ENCODE peak calls at places on chromosomes 6 and 20, in eight cellular contexts. One of them, this sample, is unnamed.

GRCh38 chr6:35385457-35386202 is 43.3 kb downstream of the PPARD start:
- DNase-seq in MM.1S: no peak
- DNase-seq in PC-3: no peak
- DNase-seq in HCT116: no peak
- DNase-seq in hepatocyte: peak; percentile 38
- DNase-seq in SK-N-SH: no peak
- DNase-seq in neural progenitor cell: no peak
- DNase-seq in GM23338: no peak
- DNase-seq in this sample: peak; percentile 73

GRCh38 chr20:6886065-6886729 is 118.7 kb downstream of the BMP2 start:
- DNase-seq in MM.1S: no peak
- DNase-seq in PC-3: no peak
- DNase-seq in HCT116: no peak
- DNase-seq in hepatocyte: no peak
- DNase-seq in SK-N-SH: no peak
- DNase-seq in neural progenitor cell: peak; percentile 79
- DNase-seq in GM23338: peak; percentile 24
- DNase-seq in this sample: no peak

GRCh38 chr6:110158479-110158878 is 21.0 kb downstream of the WASF1 start:
- DNase-seq in MM.1S: no peak
- DNase-seq in PC-3: no peak
- DNase-seq in HCT116: no peak
- DNase-seq in hepatocyte: no peak
- DNase-seq in SK-N-SH: no peak
- DNase-seq in neural progenitor cell: no peak
- DNase-seq in GM23338: no peak
- DNase-seq in this sample: no peak

GRCh38 chr6:10837692-10837996 is 695 bp downstream of the MAK start:
- DNase-seq in MM.1S: no peak
- DNase-seq in PC-3: peak; percentile 6
- DNase-seq in HCT116: no peak
- DNase-seq in hepatocyte: peak; percentile 21
- DNase-seq in SK-N-SH: no peak
- DNase-seq in neural progenitor cell: peak; percentile 71
- DNase-seq in GM23338: no peak
- DNase-seq in this sample: peak; percentile 46

GRCh38 chr20:16661738-16662137 is 68.1 kb upstream of the SNRPB2 start:
- DNase-seq in MM.1S: no peak
- DNase-seq in PC-3: no peak
- DNase-seq in HCT116: no peak
- DNase-seq in hepatocyte: no peak
- DNase-seq in SK-N-SH: no peak
- DNase-seq in neural progenitor cell: no peak
- DNase-seq in GM23338: no peak
- DNase-seq in this sample: peak; percentile 3

GRCh38 chr6:49550413-49551125 is at the start of gene C6orf141:
- DNase-seq in MM.1S: peak; percentile 61
- DNase-seq in PC-3: peak; percentile 94
- DNase-seq in HCT116: peak; percentile 70
- DNase-seq in hepatocyte: peak; percentile 64
- DNase-seq in SK-N-SH: peak; percentile 11
- DNase-seq in neural progenitor cell: peak; percentile 91
- DNase-seq in GM23338: peak; percentile 88
- DNase-seq in this sample: peak; percentile 12

GRCh38 chr20:21557246-21557982 is 43.5 kb upstream of the NKX2-2 start:
- DNase-seq in MM.1S: no peak
- DNase-seq in PC-3: no peak
- DNase-seq in HCT116: no peak
- DNase-seq in hepatocyte: no peak
- DNase-seq in SK-N-SH: no peak
- DNase-seq in neural progenitor cell: no peak
- DNase-seq in GM23338: no peak
- DNase-seq in this sample: no peak

GRCh38 chr6:154578004-154578559 is 67.6 kb upstream of the CNKSR3 start:
- DNase-seq in MM.1S: no peak
- DNase-seq in PC-3: no peak
- DNase-seq in HCT116: no peak
- DNase-seq in hepatocyte: no peak
- DNase-seq in SK-N-SH: no peak
- DNase-seq in neural progenitor cell: no peak
- DNase-seq in GM23338: no peak
- DNase-seq in this sample: no peak

GRCh38 chr6:159301277-159301676 is 132.1 kb downstream of the FNDC1 start:
- DNase-seq in MM.1S: no peak
- DNase-seq in PC-3: no peak
- DNase-seq in HCT116: no peak
- DNase-seq in hepatocyte: no peak
- DNase-seq in SK-N-SH: no peak
- DNase-seq in neural progenitor cell: no peak
- DNase-seq in GM23338: no peak
- DNase-seq in this sample: no peak

GRCh38 chr6:7111095-7111690 is 3.4 kb downstream of the RREB1 start:
- DNase-seq in MM.1S: no peak
- DNase-seq in PC-3: no peak
- DNase-seq in HCT116: no peak
- DNase-seq in hepatocyte: no peak
- DNase-seq in SK-N-SH: no peak
- DNase-seq in neural progenitor cell: no peak
- DNase-seq in GM23338: no peak
- DNase-seq in this sample: no peak

GRCh38 chr6:41228616-41229015 is 467 bp downstream of the TREML4 start:
- DNase-seq in MM.1S: no peak
- DNase-seq in PC-3: no peak
- DNase-seq in HCT116: no peak
- DNase-seq in hepatocyte: no peak
- DNase-seq in SK-N-SH: no peak
- DNase-seq in neural progenitor cell: peak; percentile 34
- DNase-seq in GM23338: peak; percentile 52
- DNase-seq in this sample: peak; percentile 5

GRCh38 chr20:47667531-47668312 is 117.6 kb downstream of the SULF2 start:
- DNase-seq in MM.1S: no peak
- DNase-seq in PC-3: no peak
- DNase-seq in HCT116: no peak
- DNase-seq in hepatocyte: no peak
- DNase-seq in SK-N-SH: no peak
- DNase-seq in neural progenitor cell: no peak
- DNase-seq in GM23338: no peak
- DNase-seq in this sample: no peak

GRCh38 chr6:63899550-63899949 is 263.9 kb downstream of the PHF3 start:
- DNase-seq in MM.1S: peak; percentile 60
- DNase-seq in PC-3: peak; percentile 67
- DNase-seq in HCT116: no peak
- DNase-seq in hepatocyte: peak; percentile 18
- DNase-seq in SK-N-SH: no peak
- DNase-seq in neural progenitor cell: no peak
- DNase-seq in GM23338: no peak
- DNase-seq in this sample: peak; percentile 83

GRCh38 chr6:34062815-34063214 is 83.1 kb downstream of the GRM4 start:
- DNase-seq in MM.1S: no peak
- DNase-seq in PC-3: no peak
- DNase-seq in HCT116: no peak
- DNase-seq in hepatocyte: no peak
- DNase-seq in SK-N-SH: no peak
- DNase-seq in neural progenitor cell: no peak
- DNase-seq in GM23338: peak; percentile 65
- DNase-seq in this sample: no peak

GRCh38 chr6:20755631-20756030 is 221.4 kb downstream of the CDKAL1 start:
- DNase-seq in MM.1S: no peak
- DNase-seq in PC-3: peak; percentile 79
- DNase-seq in HCT116: no peak
- DNase-seq in hepatocyte: no peak
- DNase-seq in SK-N-SH: no peak
- DNase-seq in neural progenitor cell: no peak
- DNase-seq in GM23338: no peak
- DNase-seq in this sample: peak; percentile 21

GRCh38 chr20:38882600-38882999 is 43.6 kb upstream of the FAM83D start:
- DNase-seq in MM.1S: no peak
- DNase-seq in PC-3: no peak
- DNase-seq in HCT116: no peak
- DNase-seq in hepatocyte: no peak
- DNase-seq in SK-N-SH: no peak
- DNase-seq in neural progenitor cell: no peak
- DNase-seq in GM23338: no peak
- DNase-seq in this sample: no peak

GRCh38 chr20:38883081-38883980 is 42.9 kb upstream of the FAM83D start:
- DNase-seq in MM.1S: no peak
- DNase-seq in PC-3: no peak
- DNase-seq in HCT116: no peak
- DNase-seq in hepatocyte: no peak
- DNase-seq in SK-N-SH: peak; percentile 89
- DNase-seq in neural progenitor cell: no peak
- DNase-seq in GM23338: no peak
- DNase-seq in this sample: peak; percentile 27

GRCh38 chr20:38881806-38882440 is 44.3 kb upstream of the FAM83D start:
- DNase-seq in MM.1S: no peak
- DNase-seq in PC-3: no peak
- DNase-seq in HCT116: no peak
- DNase-seq in hepatocyte: no peak
- DNase-seq in SK-N-SH: no peak
- DNase-seq in neural progenitor cell: no peak
- DNase-seq in GM23338: no peak
- DNase-seq in this sample: no peak

GRCh38 chr20:38878798-38879197 is 47.4 kb upstream of the FAM83D start:
- DNase-seq in MM.1S: no peak
- DNase-seq in PC-3: peak; percentile 28
- DNase-seq in HCT116: no peak
- DNase-seq in hepatocyte: peak; percentile 68
- DNase-seq in SK-N-SH: no peak
- DNase-seq in neural progenitor cell: peak; percentile 79
- DNase-seq in GM23338: peak; percentile 87
- DNase-seq in this sample: peak; percentile 61

GRCh38 chr20:38880952-38881735 is 45.1 kb upstream of the FAM83D start:
- DNase-seq in MM.1S: no peak
- DNase-seq in PC-3: no peak
- DNase-seq in HCT116: no peak
- DNase-seq in hepatocyte: no peak
- DNase-seq in SK-N-SH: no peak
- DNase-seq in neural progenitor cell: no peak
- DNase-seq in GM23338: no peak
- DNase-seq in this sample: no peak
- H3K4me2 ChIP-seq in MM.1S: no peak overlapping the region
- H3K4me2 ChIP-seq in PC-3: no peak overlapping the region
- H3K4me2 ChIP-seq in HCT116: no peak overlapping the region
- H3K4me2 ChIP-seq in hepatocyte: no peak overlapping the region
- H3K4me2 ChIP-seq in SK-N-SH: no peak overlapping the region
- H3K4me2 ChIP-seq in neural progenitor cell: no peak overlapping the region
- H3K4me2 ChIP-seq in GM23338: no peak overlapping the region
- H3K4me2 ChIP-seq in this sample: no peak overlapping the region

GRCh38 chr6:36836091-36836770 is 3.0 kb downstream of the CPNE5 start:
- DNase-seq in MM.1S: no peak
- DNase-seq in PC-3: no peak
- DNase-seq in HCT116: no peak
- DNase-seq in hepatocyte: no peak
- DNase-seq in SK-N-SH: no peak
- DNase-seq in neural progenitor cell: no peak
- DNase-seq in GM23338: no peak
- DNase-seq in this sample: no peak
- H3K4me1 ChIP-seq in MM.1S: no peaks in the 10 kb centered on the region
- H3K4me1 ChIP-seq in PC-3: peaks cover 5% of the 10 kb centered on the region
- H3K4me1 ChIP-seq in HCT116: peaks cover 7% of the 10 kb centered on the region
- H3K4me1 ChIP-seq in hepatocyte: peaks cover 13% of the 10 kb centered on the region
- H3K4me1 ChIP-seq in SK-N-SH: peaks cover 4% of the 10 kb centered on the region
- H3K4me1 ChIP-seq in neural progenitor cell: peaks cover 16% of the 10 kb centered on the region
- H3K4me1 ChIP-seq in GM23338: peaks cover 9% of the 10 kb centered on the region
- H3K4me1 ChIP-seq in this sample: no peaks in the 10 kb centered on the region

DNA sequence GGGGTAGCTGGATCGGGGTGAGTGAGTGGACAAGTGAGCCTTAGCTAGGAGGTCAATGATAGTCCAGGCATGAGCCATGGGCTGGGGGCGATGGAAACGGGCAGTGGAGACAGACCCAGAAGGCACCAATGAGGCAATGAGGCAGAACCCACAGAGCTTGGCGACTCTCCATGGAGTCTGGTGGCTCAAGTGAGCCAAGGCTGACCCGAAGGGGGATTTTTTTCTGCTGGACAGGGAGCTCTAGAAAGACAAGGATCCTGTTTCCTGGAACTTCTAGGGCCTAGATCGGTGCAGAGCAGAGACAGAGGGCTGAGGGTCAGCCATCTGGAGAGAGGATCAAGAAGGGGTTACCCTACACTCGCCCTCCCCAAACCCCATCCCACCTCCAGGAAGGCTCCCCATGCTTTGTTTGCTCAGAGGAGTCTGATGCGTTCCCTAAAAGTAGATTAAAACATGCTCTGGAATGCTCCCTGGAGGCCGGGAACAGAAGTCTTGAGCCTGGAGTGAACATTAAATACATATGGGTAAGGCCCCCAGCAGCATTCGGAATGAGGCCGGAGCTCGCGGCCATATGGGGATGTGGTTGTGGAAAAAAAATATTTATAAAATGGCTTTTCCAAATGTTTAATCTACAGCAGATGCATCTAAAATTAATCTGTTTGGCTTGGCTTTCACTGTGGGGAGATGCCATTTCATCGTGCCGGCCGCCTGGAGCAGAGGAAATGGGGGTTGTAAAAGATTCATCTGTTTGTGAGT is 237.8 kb upstream of the PMEPA1 start:
- DNase-seq in MM.1S: no peak
- DNase-seq in PC-3: no peak
- DNase-seq in HCT116: no peak
- DNase-seq in hepatocyte: no peak
- DNase-seq in SK-N-SH: no peak
- DNase-seq in neural progenitor cell: no peak
- DNase-seq in GM23338: no peak
- DNase-seq in this sample: peak; percentile 92
- TF ChIP-seq EZH2phosphoT487 in MM.1S: no peak
- TF ChIP-seq EZH2phosphoT487 in PC-3: no peak
- TF ChIP-seq EZH2phosphoT487 in HCT116: no peak
- TF ChIP-seq EZH2phosphoT487 in hepatocyte: no peak
- TF ChIP-seq EZH2phosphoT487 in SK-N-SH: no peak
- TF ChIP-seq EZH2phosphoT487 in neural progenitor cell: no peak
- TF ChIP-seq EZH2phosphoT487 in GM23338: no peak
- TF ChIP-seq EZH2phosphoT487 in this sample: peak; percentile 73

GRCh38 chr20:64116016-64116415 is 8.7 kb upstream of the NPBWR2 start:
- DNase-seq in MM.1S: no peak
- DNase-seq in PC-3: no peak
- DNase-seq in HCT116: no peak
- DNase-seq in hepatocyte: no peak
- DNase-seq in SK-N-SH: no peak
- DNase-seq in neural progenitor cell: no peak
- DNase-seq in GM23338: peak; percentile 0
- DNase-seq in this sample: no peak

GRCh38 chr20:64116541-64117423 is 9.4 kb upstream of the NPBWR2 start:
- DNase-seq in MM.1S: no peak
- DNase-seq in PC-3: no peak
- DNase-seq in HCT116: no peak
- DNase-seq in hepatocyte: no peak
- DNase-seq in SK-N-SH: peak; percentile 20
- DNase-seq in neural progenitor cell: no peak
- DNase-seq in GM23338: peak; percentile 0
- DNase-seq in this sample: no peak

GRCh38 chr20:64119681-64120341 is 12.4 kb upstream of the NPBWR2 start:
- DNase-seq in MM.1S: no peak
- DNase-seq in PC-3: no peak
- DNase-seq in HCT116: peak; percentile 6
- DNase-seq in hepatocyte: no peak
- DNase-seq in SK-N-SH: peak; percentile 24
- DNase-seq in neural progenitor cell: no peak
- DNase-seq in GM23338: no peak
- DNase-seq in this sample: no peak

GRCh38 chr20:64119301-64119680 is 11.9 kb upstream of the NPBWR2 start:
- DNase-seq in MM.1S: no peak
- DNase-seq in PC-3: no peak
- DNase-seq in HCT116: no peak
- DNase-seq in hepatocyte: no peak
- DNase-seq in SK-N-SH: peak; percentile 30
- DNase-seq in neural progenitor cell: no peak
- DNase-seq in GM23338: no peak
- DNase-seq in this sample: no peak

GRCh38 chr20:64121586-64121985 is 14.2 kb upstream of the NPBWR2 start:
- DNase-seq in MM.1S: no peak
- DNase-seq in PC-3: no peak
- DNase-seq in HCT116: no peak
- DNase-seq in hepatocyte: no peak
- DNase-seq in SK-N-SH: no peak
- DNase-seq in neural progenitor cell: no peak
- DNase-seq in GM23338: no peak
- DNase-seq in this sample: no peak
- H3K4me2 ChIP-seq in MM.1S: no peak overlapping the region
- H3K4me2 ChIP-seq in PC-3: no peak overlapping the region
- H3K4me2 ChIP-seq in HCT116: no peak overlapping the region
- H3K4me2 ChIP-seq in hepatocyte: no peak overlapping the region
- H3K4me2 ChIP-seq in SK-N-SH: no peak overlapping the region
- H3K4me2 ChIP-seq in neural progenitor cell: no peak overlapping the region
- H3K4me2 ChIP-seq in GM23338: no peak overlapping the region
- H3K4me2 ChIP-seq in this sample: no peak overlapping the region